ENCODE peak calls at places on chromosomes 7 and 10, in four cellular contexts. Z is PC-3, O is neural progenitor cell, I is HCT116. J is an unnamed sample.

GRCh38 chr7:130409067-130409721 is 28.9 kb downstream of the CPA1 start:
- DNase-seq in O (no peak), Z (no peak), I (no peak), J (no peak)

GRCh38 chr7:132497098-132497497 is 79.2 kb downstream of the PLXNA4 start:
- DNase-seq in Z (no peak), O (no peak), I (no peak), J (no peak)

GRCh38 chr7:80859272-80859970 is 59.4 kb downstream of the SEMA3C start:
- DNase-seq in I (no peak), Z (no peak), O (peak), J (peak)

GRCh38 chr10:70967591-70968588 is 79.5 kb upstream of the PCBD1 start:
- DNase-seq in O (peak), I (no peak), Z (peak), J (peak)

GRCh38 chr7:91288208-91288824 is 24.1 kb downstream of the FZD1 start:
- DNase-seq in Z (peak), O (peak), I (peak), J (peak)

GRCh38 chr10:79237801-79238520 is 109.3 kb upstream of the PPIF start:
- DNase-seq in Z (no peak), I (no peak), O (no peak), J (no peak)

GRCh38 chr10:107865691-107866090 is 701.2 kb upstream of the SORCS1 start:
- DNase-seq in Z (no peak), O (no peak), I (no peak), J (no peak)

GRCh38 chr7:122833888-122834570 is 52.2 kb downstream of the CADPS2 start:
- DNase-seq in O (no peak), Z (peak), I (no peak), J (no peak)

GRCh38 chr10:20767028-20767427 is 130.1 kb downstream of the NEBL start:
- DNase-seq in I (no peak), O (no peak), Z (peak), J (peak)

GRCh38 chr10:69807696-69808095 is 6.0 kb downstream of the COL13A1 start:
- DNase-seq in Z (peak), I (peak), O (no peak), J (peak)

GRCh38 chr7:149527414-149527813 is 29.8 kb upstream of the ZNF746 start:
- DNase-seq in O (no peak), I (no peak), Z (no peak), J (no peak)

GRCh38 chr7:787332-788240 is 44.7 kb upstream of the SUN1 start:
- DNase-seq in Z (no peak), O (no peak), I (no peak), J (no peak)

GRCh38 chr7:784971-785370 is 47.3 kb upstream of the SUN1 start:
- DNase-seq in Z (no peak), O (no peak), I (no peak), J (no peak)

GRCh38 chr7:783556-784490 is 48.5 kb upstream of the SUN1 start:
- DNase-seq in Z (no peak), O (no peak), I (no peak), J (no peak)

GRCh38 chr7:785416-785815 is 46.9 kb upstream of the SUN1 start:
- DNase-seq in Z (no peak), I (no peak), O (no peak), J (no peak)

DNA sequence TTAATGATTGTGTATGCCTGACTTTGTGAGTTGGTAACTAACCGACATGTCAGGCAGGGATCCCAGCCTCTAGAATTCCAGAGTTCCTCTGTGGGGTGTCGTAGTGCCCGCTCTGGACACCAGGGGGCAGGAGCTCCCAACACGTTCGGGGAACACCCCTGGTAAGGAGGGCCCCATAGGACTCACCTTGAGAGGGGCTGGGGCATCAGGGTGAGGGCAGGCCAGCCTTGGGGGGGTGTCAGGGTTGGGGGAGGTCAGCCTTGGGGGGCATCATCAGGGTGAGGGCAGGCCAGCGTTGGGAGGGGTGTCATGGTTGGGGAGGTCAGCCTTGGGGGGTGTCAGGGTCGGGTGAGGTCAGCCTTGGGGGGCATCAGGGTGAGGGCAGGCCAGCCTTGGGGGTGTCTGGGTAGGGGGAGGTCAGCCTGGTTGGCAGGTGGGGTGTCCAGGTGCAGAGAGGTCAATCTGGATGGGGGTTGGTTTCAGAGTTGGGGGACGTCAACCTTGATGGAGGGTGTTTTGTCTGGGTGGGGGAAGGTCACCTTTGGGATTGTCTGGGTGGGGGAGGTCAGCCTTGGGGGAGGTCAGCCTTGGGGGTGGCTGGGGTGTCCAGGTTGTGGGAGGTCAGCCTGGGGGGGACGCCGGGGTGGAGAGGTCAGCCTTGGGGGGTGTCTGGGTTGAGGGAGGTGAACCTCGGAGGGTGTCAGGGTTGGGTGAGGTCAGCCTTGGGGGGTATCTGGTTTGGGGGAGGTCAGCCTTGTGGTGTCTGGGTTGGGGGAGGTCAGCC is 45.6 kb upstream of the SUN1 start:
- DNase-seq in I (peak), O (peak), Z (peak), J (peak)
- TF ChIP-seq EZH2phosphoT487 in I (no peak), O (no peak), Z (no peak), J (no peak)

GRCh38 chr7:76356823-76357222 is 2.0 kb downstream of the YWHAG start:
- DNase-seq in Z (peak), I (no peak), O (peak), J (peak)

GRCh38 chr7:76353744-76354143 is 5.0 kb downstream of the YWHAG start:
- DNase-seq in I (no peak), Z (no peak), O (no peak), J (no peak)

GRCh38 chr7:76354516-76354915 is 4.3 kb downstream of the YWHAG start:
- DNase-seq in Z (no peak), I (no peak), O (no peak), J (no peak)

GRCh38 chr7:76356115-76356514 is 2.7 kb downstream of the YWHAG start:
- DNase-seq in Z (peak), I (no peak), O (no peak), J (peak)

GRCh38 chr7:76354981-76355730 is 3.6 kb downstream of the YWHAG start:
- DNase-seq in Z (no peak), O (no peak), I (no peak), J (no peak)
- H3K4me3 ChIP-seq in Z (peak), O (peak), I (no peak), J (peak)

GRCh38 chr7:73881352-73882059 is 20.5 kb downstream of the TMEM270 start:
- DNase-seq in Z (no peak), I (no peak), O (no peak), J (peak)

GRCh38 chr7:73882060-73882428 is 21.1 kb downstream of the TMEM270 start:
- DNase-seq in Z (no peak), O (no peak), I (no peak), J (no peak)

GRCh38 chr7:73879977-73880681 is 19.2 kb downstream of the TMEM270 start:
- DNase-seq in I (no peak), Z (no peak), O (no peak), J (peak)

GRCh38 chr7:73876973-73877372 is 16.0 kb downstream of the TMEM270 start:
- DNase-seq in Z (no peak), I (no peak), O (no peak), J (no peak)

DNA sequence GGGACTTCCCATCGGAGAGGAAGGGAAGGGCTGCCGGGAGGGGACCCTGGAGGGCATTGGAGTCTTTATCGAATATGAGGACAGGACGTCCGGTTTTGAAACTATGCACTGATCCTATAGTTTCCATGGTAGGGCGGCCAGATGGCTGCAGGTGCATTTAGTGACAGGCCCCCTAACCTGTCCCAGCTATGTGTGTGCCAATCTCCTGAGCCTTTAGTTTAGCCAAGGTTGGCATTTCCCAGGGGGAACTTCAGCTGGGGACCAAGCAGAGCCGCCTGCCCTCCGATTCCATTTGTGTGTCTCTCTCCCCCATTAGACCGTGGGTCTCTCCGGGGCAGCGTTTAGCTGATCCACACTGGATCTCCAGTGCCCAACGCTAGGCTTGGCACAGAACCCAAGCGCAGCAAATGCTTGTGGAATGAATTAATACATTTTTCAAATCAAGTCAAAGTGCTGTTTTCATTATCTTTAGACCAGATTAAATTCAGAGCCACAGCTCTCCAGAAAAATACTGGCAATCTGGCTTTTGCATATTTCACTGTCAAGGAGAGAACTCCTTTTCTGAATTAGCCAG is 19.9 kb downstream of the TMEM270 start:
- DNase-seq in Z (no peak), O (no peak), I (no peak), J (peak)
- TF ChIP-seq EZH2 in Z (no peak), O (no peak), I (no peak), J (no peak)

GRCh38 chr7:12322903-12323300 is 80.8 kb downstream of the VWDE start:
- DNase-seq in O (no peak), I (no peak), Z (peak), J (peak)

GRCh38 chr7:12321248-12321647 is 82.4 kb downstream of the VWDE start:
- DNase-seq in O (no peak), Z (no peak), I (no peak), J (peak)

GRCh38 chr7:12320241-12320640 is 83.4 kb downstream of the VWDE start:
- DNase-seq in O (no peak), Z (no peak), I (no peak), J (no peak)

GRCh38 chr7:12323415-12323814 is 80.2 kb downstream of the VWDE start:
- DNase-seq in I (no peak), Z (no peak), O (no peak), J (peak)

DNA sequence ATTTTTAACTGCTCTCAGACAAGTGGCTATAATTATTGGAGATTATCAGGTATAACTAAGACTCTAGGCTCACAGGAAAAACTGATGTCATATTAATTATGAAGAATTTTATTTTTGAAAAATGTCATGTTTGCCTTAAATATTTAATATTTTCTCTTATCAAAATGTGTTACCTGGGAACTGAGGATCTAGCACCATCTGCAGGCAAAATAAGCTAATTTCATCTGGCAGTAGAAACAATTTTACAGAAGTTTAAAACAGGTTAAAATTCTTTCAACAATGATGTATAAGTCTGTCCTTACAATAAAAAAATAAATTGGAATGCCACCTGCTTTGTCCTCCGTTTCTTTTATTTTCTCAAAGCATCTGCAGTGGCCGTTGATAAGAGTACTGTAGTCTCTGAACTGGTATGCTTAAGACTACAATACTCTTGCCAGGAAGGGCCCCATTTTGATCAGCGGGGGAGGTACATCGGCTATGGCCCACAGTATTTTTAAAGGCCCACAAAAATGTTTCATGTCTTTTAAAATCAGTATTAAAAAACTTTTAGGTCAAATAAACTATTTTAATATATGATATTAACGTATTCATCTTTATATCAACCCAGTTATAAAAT is 81.3 kb downstream of the VWDE start:
- DNase-seq in Z (peak), I (peak), O (no peak), J (peak)
- TF ChIP-seq EZH2phosphoT487 in Z (no peak), I (no peak), O (no peak), J (no peak)

GRCh38 chr7:157020514-157021070 is 10.1 kb upstream of the MNX1 start:
- DNase-seq in O (peak), I (no peak), Z (no peak), J (no peak)
- H3K4me3 ChIP-seq in O (peak), I (no peak), Z (no peak), J (no peak)

GRCh38 chr7:48526375-48526732 is 355.1 kb downstream of the ABCA13 start:
- DNase-seq in O (no peak), I (no peak), Z (no peak), J (no peak)
- TF ChIP-seq EZH2 in O (no peak), I (no peak), Z (no peak), J (no peak)

DNA sequence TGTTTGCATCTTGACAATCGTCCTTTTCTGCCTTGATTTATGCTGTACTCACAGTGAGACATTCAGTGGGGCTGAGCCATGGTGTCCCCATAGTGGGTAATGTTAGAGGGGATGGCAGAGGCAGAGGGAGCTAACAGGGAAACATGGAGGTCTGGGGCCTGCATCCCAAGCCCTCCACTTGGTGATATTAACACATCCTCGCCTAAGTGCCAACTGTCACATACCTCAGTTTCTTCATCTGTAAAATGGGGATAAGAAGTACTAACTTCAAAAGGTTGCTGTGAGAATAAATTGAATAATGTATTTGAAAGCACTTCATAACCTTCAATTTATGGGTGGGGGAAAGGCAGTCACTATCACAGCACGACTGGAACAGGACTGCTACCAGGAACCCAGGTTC is 27.8 kb downstream of the RPP38 start:
- DNase-seq in I (no peak), Z (no peak), O (no peak), J (no peak)
- TF ChIP-seq EZH2phosphoT487 in I (no peak), Z (no peak), O (no peak), J (no peak)

DNA sequence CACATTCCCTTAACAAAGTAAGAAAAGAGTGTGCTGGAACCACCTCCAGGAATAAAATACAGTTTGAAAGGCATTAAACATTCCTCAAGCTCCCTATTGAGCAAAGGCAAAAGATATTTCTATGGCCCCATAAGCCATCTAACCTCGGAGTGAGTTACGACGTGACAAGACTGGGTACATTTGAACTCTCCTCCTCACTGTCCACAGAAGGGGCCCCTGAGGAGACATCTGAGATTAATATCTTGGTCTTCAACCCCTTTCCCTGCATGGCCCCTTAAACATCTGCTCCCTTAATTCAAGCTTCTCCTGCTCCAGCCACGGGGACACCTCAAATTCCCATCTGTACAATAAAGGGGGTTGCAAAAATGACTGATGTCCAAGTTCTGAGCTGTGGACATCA is 526 bp downstream of the GIMAP1 start:
- DNase-seq in Z (no peak), I (no peak), O (no peak), J (no peak)
- H3K4me3 ChIP-seq in Z (no peak), I (no peak), O (no peak), J (no peak)

GRCh38 chr7:27151341-27151944 is 940 bp downstream of the HOXA3 start:
- DNase-seq in O (no peak), I (no peak), Z (peak), J (peak)
- TF ChIP-seq EZH2 in O (peak), I (no peak), Z (no peak), J (no peak)